ENCODE peak calls at places on chromosome 9, in four cellular contexts. J, K, W and S are unnamed samples.

GRCh38 chr9:93567271-93567959 is 9.0 kb upstream of the PHF2 start:
- DNase-seq in J (no peak), W (no peak), K (no peak), S (no peak)

GRCh38 chr9:113993838-113994540 is 84.1 kb downstream of the AMBP start:
- DNase-seq in K (no peak), W (peak), J (peak), S (peak)

GRCh38 chr9:136254381-136255165 is 9.0 kb upstream of the QSOX2 start:
- DNase-seq in K (no peak), J (no peak), W (no peak), S (no peak)

GRCh38 chr9:19614294-19614693 is 174.5 kb downstream of the SLC24A2 start:
- DNase-seq in W (no peak), K (no peak), J (no peak), S (no peak)

GRCh38 chr9:108809269-108809668 is 46.5 kb downstream of the ACTL7B start:
- DNase-seq in W (no peak), J (no peak), K (no peak), S (no peak)

GRCh38 chr9:134561427-134562145 is 80.0 kb upstream of the COL5A1 start:
- DNase-seq in J (no peak), W (no peak), K (no peak), S (no peak)

GRCh38 chr9:88991066-88992030 is at the start of gene S1PR3:
- DNase-seq in K (no peak), J (no peak), W (no peak), S (peak)

GRCh38 chr9:129145841-129146292 is 32.2 kb downstream of the IER5L start:
- DNase-seq in J (no peak), K (no peak), W (peak), S (no peak)

GRCh38 chr9:108551030-108551964 is 304.5 kb downstream of the ACTL7B start:
- DNase-seq in K (no peak), W (peak), J (no peak), S (no peak)

GRCh38 chr9:38158628-38159027 is 89.6 kb upstream of the SHB start:
- DNase-seq in J (no peak), W (no peak), K (no peak), S (no peak)

GRCh38 chr9:114304416-114305188 is 18.3 kb upstream of the ORM1 start:
- DNase-seq in J (no peak), W (no peak), K (peak), S (no peak)

GRCh38 chr9:12849486-12850010 is 74.7 kb downstream of the LURAP1L start:
- DNase-seq in J (no peak), W (peak), K (no peak), S (no peak)

GRCh38 chr9:38186372-38187115 is 117.5 kb upstream of the SHB start:
- DNase-seq in J (no peak), K (no peak), W (no peak), S (no peak)

GRCh38 chr9:137064027-137064879 is 6.1 kb downstream of the SAPCD2 start:
- DNase-seq in J (no peak), K (peak), W (no peak), S (peak)

GRCh38 chr9:87668722-87669121 is 57.2 kb upstream of the CTSL start:
- DNase-seq in K (no peak), W (no peak), J (no peak), S (no peak)

GRCh38 chr9:1460143-1460769 is 410.1 kb downstream of the DMRT2 start:
- DNase-seq in J (no peak), W (no peak), K (no peak), S (peak)

GRCh38 chr9:127178646-127179632 is 56.5 kb upstream of the ANGPTL2 start:
- DNase-seq in J (no peak), K (no peak), W (no peak), S (no peak)

GRCh38 chr9:20284601-20285289 is 337.6 kb downstream of the MLLT3 start:
- DNase-seq in J (no peak), W (no peak), K (no peak), S (no peak)

GRCh38 chr9:71646131-71646530 is 122.2 kb downstream of the CEMIP2 start:
- DNase-seq in W (no peak), K (no peak), J (no peak), S (no peak)

GRCh38 chr9:18480649-18481048 is 6.7 kb downstream of the ADAMTSL1 start:
- DNase-seq in K (no peak), J (no peak), W (peak), S (no peak)

GRCh38 chr9:91820949-91821880 is 128.8 kb downstream of the ROR2 start:
- DNase-seq in K (no peak), J (no peak), W (peak), S (no peak)

GRCh38 chr9:121201045-121201737 is 478 bp downstream of the RAB14 start:
- DNase-seq in K (peak), J (no peak), W (no peak), S (no peak)

GRCh38 chr9:251398-251797 is 36.7 kb downstream of the DOCK8 start:
- DNase-seq in W (no peak), J (no peak), K (no peak), S (no peak)

GRCh38 chr9:85178486-85178885 is 509.0 kb downstream of the NTRK2 start:
- DNase-seq in K (no peak), W (no peak), J (peak), S (no peak)